ENCODE peak calls at places on chromosomes 16 and 17, in six cellular contexts. I, K, X, C, F and D are unnamed samples.

GRCh38 chr17:19935169-19935568 is 42.5 kb downstream of the AKAP10 start:
- DNase-seq in I (no peak), K (no peak), X (no peak), C (no peak), F (no peak), D (no peak)

GRCh38 chr16:57588821-57589220 is 39.6 kb upstream of the ADGRG1 start:
- DNase-seq in I (no peak), K (no peak), X (no peak), C (no peak), F (no peak), D (no peak)

GRCh38 chr16:2858245-2859025 is 465 bp upstream of the PRSS22 start:
- DNase-seq in I (peak), K (no peak), X (no peak), C (peak), F (no peak), D (peak)

GRCh38 chr17:57652811-57653210 is 92.3 kb downstream of the CCDC182 start:
- DNase-seq in I (no peak), K (no peak), X (no peak), C (no peak), F (no peak), D (no peak)

GRCh38 chr16:51524555-51525373 is 373.7 kb upstream of the SALL1 start:
- DNase-seq in I (peak), K (no peak), X (no peak), C (no peak), F (no peak), D (no peak)

GRCh38 chr16:2835638-2836493 is 5.8 kb downstream of the ZG16B start:
- DNase-seq in I (peak), K (peak), X (no peak), C (no peak), F (no peak), D (no peak)

GRCh38 chr16:84593825-84594724 is 23.8 kb downstream of the COTL1 start:
- DNase-seq in I (no peak), K (no peak), X (peak), C (no peak), F (peak), D (no peak)

GRCh38 chr16:1019234-1019933 is 37.8 kb downstream of the SOX8 start:
- DNase-seq in I (peak), K (no peak), X (no peak), C (no peak), F (no peak), D (no peak)

GRCh38 chr16:61295311-61295710 is 740.9 kb downstream of the CDH8 start:
- DNase-seq in I (no peak), K (peak), X (no peak), C (no peak), F (no peak), D (no peak)

GRCh38 chr17:34478244-34478643 is 101.1 kb upstream of the TMEM132E start:
- DNase-seq in I (no peak), K (no peak), X (no peak), C (no peak), F (no peak), D (no peak)

GRCh38 chr17:19317359-19318095 is 45.0 kb downstream of the B9D1 start:
- DNase-seq in I (peak), K (peak), X (no peak), C (no peak), F (peak), D (peak)